ENCODE peak calls at places on chromosomes 16 and 17, in five cellular contexts. One of them, this sample, is unnamed. For H3K9me3 and H3K4me1, the result is how much of the 10 kb centered on the place peaks cover.

GRCh38 chr17:78789663-78790181 is 7.6 kb upstream of the CYTH1 start:
- DNase-seq in H9: no peak
- DNase-seq in neural progenitor cell: no peak
- DNase-seq in mesenchymal stem cell: peak
- DNase-seq in fibroblast of lung: peak
- DNase-seq in this sample: peak

GRCh38 chr16:84049403-84050060 is 6.9 kb upstream of the SLC38A8 start:
- DNase-seq in H9: no peak
- DNase-seq in neural progenitor cell: no peak
- DNase-seq in mesenchymal stem cell: no peak
- DNase-seq in fibroblast of lung: no peak
- DNase-seq in this sample: no peak

GRCh38 chr17:51028176-51028863 is 92.3 kb downstream of the SPAG9 start:
- DNase-seq in H9: no peak
- DNase-seq in neural progenitor cell: no peak
- DNase-seq in mesenchymal stem cell: no peak
- DNase-seq in fibroblast of lung: no peak
- DNase-seq in this sample: no peak

GRCh38 chr17:4739122-4740024 is at the start of the genes CXCL16 and ZMYND15:
- DNase-seq in H9: peak
- DNase-seq in neural progenitor cell: peak
- DNase-seq in mesenchymal stem cell: peak
- DNase-seq in fibroblast of lung: peak
- DNase-seq in this sample: peak

GRCh38 chr17:27049104-27049784 is 244.7 kb upstream of the WSB1 start:
- DNase-seq in H9: no peak
- DNase-seq in neural progenitor cell: no peak
- DNase-seq in mesenchymal stem cell: no peak
- DNase-seq in fibroblast of lung: no peak
- DNase-seq in this sample: no peak

GRCh38 chr16:56336071-56336688 is 89.2 kb downstream of the AMFR start:
- DNase-seq in H9: no peak
- DNase-seq in neural progenitor cell: no peak
- DNase-seq in mesenchymal stem cell: no peak
- DNase-seq in fibroblast of lung: no peak
- DNase-seq in this sample: no peak

GRCh38 chr17:146983-147761 is 9.8 kb downstream of the SCGB1C2 start:
- DNase-seq in H9: no peak
- DNase-seq in neural progenitor cell: no peak
- DNase-seq in mesenchymal stem cell: no peak
- DNase-seq in fibroblast of lung: no peak
- DNase-seq in this sample: no peak

GRCh38 chr17:4944163-4944553 is 4.1 kb downstream of the RNF167 start:
- DNase-seq in H9: peak
- DNase-seq in neural progenitor cell: no peak
- DNase-seq in mesenchymal stem cell: no peak
- DNase-seq in fibroblast of lung: no peak
- DNase-seq in this sample: no peak

GRCh38 chr17:69607162-69607834 is 192.8 kb downstream of the MAP2K6 start:
- DNase-seq in H9: peak
- DNase-seq in neural progenitor cell: peak
- DNase-seq in mesenchymal stem cell: peak
- DNase-seq in fibroblast of lung: peak
- DNase-seq in this sample: peak

GRCh38 chr17:2704031-2704889 is 7.3 kb downstream of the CLUH start:
- DNase-seq in H9: no peak
- DNase-seq in neural progenitor cell: no peak
- DNase-seq in mesenchymal stem cell: no peak
- DNase-seq in fibroblast of lung: no peak
- DNase-seq in this sample: no peak

GRCh38 chr17:36142230-36142629 is 34.2 kb downstream of the TBC1D3B start:
- DNase-seq in H9: no peak
- DNase-seq in neural progenitor cell: no peak
- DNase-seq in mesenchymal stem cell: no peak
- DNase-seq in fibroblast of lung: no peak
- DNase-seq in this sample: no peak

GRCh38 chr16:27726621-27727275 is 176.8 kb downstream of the KATNIP start:
- DNase-seq in H9: no peak
- DNase-seq in neural progenitor cell: no peak
- DNase-seq in mesenchymal stem cell: no peak
- DNase-seq in fibroblast of lung: peak
- DNase-seq in this sample: no peak

GRCh38 chr16:84240455-84240854 is 643 bp upstream of the KCNG4 start:
- DNase-seq in H9: no peak
- DNase-seq in neural progenitor cell: no peak
- DNase-seq in mesenchymal stem cell: no peak
- DNase-seq in fibroblast of lung: no peak
- DNase-seq in this sample: no peak

GRCh38 chr17:68290955-68291835 is at the start of the genes ARSG and SLC16A6:
- DNase-seq in H9: peak
- DNase-seq in neural progenitor cell: peak
- DNase-seq in mesenchymal stem cell: peak
- DNase-seq in fibroblast of lung: peak
- DNase-seq in this sample: peak

GRCh38 chr16:88783391-88784073 is 1.5 kb downstream of the PIEZO1 start:
- DNase-seq in H9: no peak
- DNase-seq in neural progenitor cell: no peak
- DNase-seq in mesenchymal stem cell: peak
- DNase-seq in fibroblast of lung: peak
- DNase-seq in this sample: peak

GRCh38 chr16:57357330-57358151 is 1.0 kb upstream of the CCL22 start:
- DNase-seq in H9: no peak
- DNase-seq in neural progenitor cell: no peak
- DNase-seq in mesenchymal stem cell: no peak
- DNase-seq in fibroblast of lung: no peak
- DNase-seq in this sample: no peak

GRCh38 chr16:29857133-29857760 is 5.8 kb downstream of the CDIPT start:
- DNase-seq in H9: no peak
- DNase-seq in neural progenitor cell: no peak
- DNase-seq in mesenchymal stem cell: peak
- DNase-seq in fibroblast of lung: peak
- DNase-seq in this sample: peak

GRCh38 chr16:28291651-28292626 is at the start of gene SBK1:
- DNase-seq in H9: peak
- DNase-seq in neural progenitor cell: peak
- DNase-seq in mesenchymal stem cell: peak
- DNase-seq in fibroblast of lung: peak
- DNase-seq in this sample: peak

GRCh38 chr17:82257473-82257872 is 16.0 kb downstream of the CSNK1D start:
- DNase-seq in H9: peak
- DNase-seq in neural progenitor cell: peak
- DNase-seq in mesenchymal stem cell: no peak
- DNase-seq in fibroblast of lung: no peak
- DNase-seq in this sample: no peak

GRCh38 chr16:2816751-2817495 is at the start of gene PRSS21:
- DNase-seq in H9: peak
- DNase-seq in neural progenitor cell: no peak
- DNase-seq in mesenchymal stem cell: no peak
- DNase-seq in fibroblast of lung: no peak
- DNase-seq in this sample: no peak

GRCh38 chr16:21156767-21157467 is 1.6 kb upstream of the LDAF1 start:
- DNase-seq in H9: peak
- DNase-seq in neural progenitor cell: peak
- DNase-seq in mesenchymal stem cell: peak
- DNase-seq in fibroblast of lung: peak
- DNase-seq in this sample: peak

GRCh38 chr16:81444448-81445121 is at the start of gene CMIP:
- DNase-seq in H9: peak
- DNase-seq in neural progenitor cell: peak
- DNase-seq in mesenchymal stem cell: peak
- DNase-seq in fibroblast of lung: peak
- DNase-seq in this sample: peak

GRCh38 chr17:46800573-46800972 is 17.9 kb downstream of the WNT3 start:
- DNase-seq in H9: no peak
- DNase-seq in neural progenitor cell: no peak
- DNase-seq in mesenchymal stem cell: no peak
- DNase-seq in fibroblast of lung: no peak
- DNase-seq in this sample: no peak

GRCh38 chr17:41521574-41522261 is 3.0 kb upstream of the KRT15 start:
- DNase-seq in H9: peak
- DNase-seq in neural progenitor cell: no peak
- DNase-seq in mesenchymal stem cell: peak
- DNase-seq in fibroblast of lung: peak
- DNase-seq in this sample: peak

GRCh38 chr17:10398352-10398751 is 23.4 kb downstream of the MYH8 start:
- DNase-seq in H9: peak
- DNase-seq in neural progenitor cell: peak
- DNase-seq in mesenchymal stem cell: no peak
- DNase-seq in fibroblast of lung: no peak
- DNase-seq in this sample: no peak

GRCh38 chr17:72476134-72476533 is 355.3 kb downstream of the SOX9 start:
- DNase-seq in H9: no peak
- DNase-seq in neural progenitor cell: peak
- DNase-seq in mesenchymal stem cell: no peak
- DNase-seq in fibroblast of lung: no peak
- DNase-seq in this sample: no peak

GRCh38 chr16:82004651-82005490 is 6.4 kb downstream of the SDR42E1 start:
- DNase-seq in H9: no peak
- DNase-seq in neural progenitor cell: no peak
- DNase-seq in mesenchymal stem cell: no peak
- DNase-seq in fibroblast of lung: no peak
- DNase-seq in this sample: no peak

GRCh38 chr17:78781339-78782304 is at the start of gene CYTH1:
- DNase-seq in H9: peak
- DNase-seq in neural progenitor cell: peak
- DNase-seq in mesenchymal stem cell: peak
- DNase-seq in fibroblast of lung: no peak
- DNase-seq in this sample: peak

GRCh38 chr17:27322026-27322425 is 28.1 kb downstream of the WSB1 start:
- DNase-seq in H9: peak
- DNase-seq in neural progenitor cell: no peak
- DNase-seq in mesenchymal stem cell: no peak
- DNase-seq in fibroblast of lung: no peak
- DNase-seq in this sample: no peak

GRCh38 chr16:49287572-49287971 is 5.9 kb upstream of the CBLN1 start:
- DNase-seq in H9: peak
- DNase-seq in neural progenitor cell: peak
- DNase-seq in mesenchymal stem cell: no peak
- DNase-seq in fibroblast of lung: no peak
- DNase-seq in this sample: no peak

GRCh38 chr17:19706791-19707727 is 9.3 kb downstream of the SLC47A2 start:
- DNase-seq in H9: peak
- DNase-seq in neural progenitor cell: peak
- DNase-seq in mesenchymal stem cell: no peak
- DNase-seq in fibroblast of lung: no peak
- DNase-seq in this sample: no peak

DNA sequence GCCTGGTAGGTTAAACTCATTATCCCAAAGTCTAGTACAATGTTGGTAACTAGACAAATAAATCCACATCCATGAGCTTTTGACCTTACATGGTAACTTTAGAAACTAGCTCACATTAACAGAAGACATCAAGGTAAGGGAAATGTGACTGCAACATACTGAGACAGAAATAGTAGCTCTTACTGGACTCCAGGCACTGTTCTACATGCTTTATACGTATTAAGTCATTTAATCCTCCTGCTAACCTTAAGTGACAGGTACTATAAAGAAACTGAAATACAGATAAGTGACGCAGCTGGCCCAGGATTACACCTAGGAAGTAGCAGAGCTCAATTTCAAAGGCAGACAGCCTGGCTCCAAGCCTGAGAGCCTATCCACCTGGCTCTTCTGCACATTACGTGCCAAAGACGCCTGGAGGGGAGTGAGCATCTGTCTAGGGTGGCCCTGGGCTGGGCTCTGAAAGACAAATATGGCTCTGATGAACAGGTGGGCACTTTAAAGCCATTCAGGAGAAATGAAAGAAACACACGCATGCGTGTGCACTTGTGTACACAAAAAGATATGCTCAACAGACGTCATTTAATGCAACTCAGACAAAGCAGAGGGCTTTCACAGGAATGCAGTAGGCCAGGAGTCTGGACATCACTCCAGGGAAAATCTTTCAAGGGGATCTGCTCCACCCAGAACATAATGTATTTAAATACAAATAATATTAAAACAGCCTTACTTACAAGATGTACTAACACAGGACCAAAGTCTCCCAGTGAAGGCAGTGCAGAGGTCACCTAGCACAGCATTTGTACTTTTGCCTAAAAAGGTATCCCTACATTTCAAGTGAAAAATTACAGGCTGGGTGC is 4.4 kb downstream of the ZC3H7A start:
- DNase-seq in H9: no peak
- DNase-seq in neural progenitor cell: no peak
- DNase-seq in mesenchymal stem cell: no peak
- DNase-seq in fibroblast of lung: no peak
- DNase-seq in this sample: no peak
- H3K9ac ChIP-seq in H9: no peak
- H3K9ac ChIP-seq in neural progenitor cell: peak
- H3K9ac ChIP-seq in mesenchymal stem cell: no peak
- H3K9ac ChIP-seq in fibroblast of lung: no peak
- H3K9ac ChIP-seq in this sample: peak

DNA sequence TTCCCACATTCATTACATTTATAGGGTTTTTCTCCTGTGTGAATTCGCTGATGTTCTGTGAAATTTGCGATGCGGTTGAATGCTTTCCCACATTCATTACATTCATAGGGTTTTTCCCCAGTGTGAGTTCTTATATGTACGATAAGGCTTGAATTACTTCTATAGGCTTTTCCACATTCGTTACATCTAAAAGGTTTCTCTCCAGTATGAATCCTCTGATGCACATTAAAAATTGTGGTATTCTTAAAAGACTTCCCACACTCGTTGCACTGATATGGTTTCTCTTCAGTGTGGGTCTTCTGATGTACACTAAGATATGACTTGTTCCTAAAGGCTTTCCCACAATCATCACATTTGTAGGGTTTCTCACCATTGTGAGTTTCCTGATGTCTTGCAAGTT is 30.4 kb downstream of the ZNF624 start:
- DNase-seq in H9: no peak
- DNase-seq in neural progenitor cell: no peak
- DNase-seq in mesenchymal stem cell: no peak
- DNase-seq in fibroblast of lung: no peak
- DNase-seq in this sample: no peak
- H3K9me3 ChIP-seq in H9: under half
- H3K9me3 ChIP-seq in neural progenitor cell: under half
- H3K9me3 ChIP-seq in mesenchymal stem cell: half or more
- H3K9me3 ChIP-seq in fibroblast of lung: under half
- H3K9me3 ChIP-seq in this sample: half or more

GRCh38 chr17:55303701-55304145 is 39.0 kb downstream of the HLF start:
- DNase-seq in H9: no peak
- DNase-seq in neural progenitor cell: no peak
- DNase-seq in mesenchymal stem cell: no peak
- DNase-seq in fibroblast of lung: peak
- DNase-seq in this sample: peak
- H3K4me1 ChIP-seq in H9: under half
- H3K4me1 ChIP-seq in neural progenitor cell: under half
- H3K4me1 ChIP-seq in mesenchymal stem cell: under half
- H3K4me1 ChIP-seq in fibroblast of lung: under half
- H3K4me1 ChIP-seq in this sample: under half

GRCh38 chr16:23701045-23701444 is 12.0 kb downstream of the ERN2 start:
- DNase-seq in H9: no peak
- DNase-seq in neural progenitor cell: no peak
- DNase-seq in mesenchymal stem cell: no peak
- DNase-seq in fibroblast of lung: no peak
- DNase-seq in this sample: no peak
- H3K9ac ChIP-seq in H9: no peak
- H3K9ac ChIP-seq in neural progenitor cell: no peak
- H3K9ac ChIP-seq in mesenchymal stem cell: no peak
- H3K9ac ChIP-seq in fibroblast of lung: no peak
- H3K9ac ChIP-seq in this sample: no peak

This sample was measured in adipocyte.